ENCODE peak calls at places on chromosomes 13 and 19, in seven cellular contexts. H is cardiac fibroblast, O is adrenal gland, Y is lower leg skin, X is GM12864, K is IMR-90, E is mammary epithelial cell. T is an unnamed sample.

GRCh38 chr13:32986552-32986951 is 29.7 kb upstream of the KL start:
- DNase-seq in H (no peak), O (no peak), Y (peak; percentile 60), X (no peak), K (no peak), E (no peak), T (no peak)

GRCh38 chr19:18656337-18657086 is 19.7 kb downstream of the KLHL26 start:
- DNase-seq in H (no peak), O (peak; percentile 61), Y (no peak), X (no peak), K (no peak), E (no peak), T (no peak)

GRCh38 chr13:39051157-39051556 is 12.9 kb downstream of the NHLRC3 start:
- DNase-seq in H (peak; percentile 65), O (no peak), Y (no peak), X (no peak), K (peak; percentile 50), E (peak; percentile 22), T (peak; percentile 50)

GRCh38 chr19:12825259-12826131 is 8.9 kb downstream of the RTBDN start:
- DNase-seq in H (peak; percentile 52), O (no peak), Y (no peak), X (no peak), K (no peak), E (no peak), T (no peak)

GRCh38 chr19:47479701-47480503 is 4.1 kb downstream of the KPTN start:
- DNase-seq in H (no peak), O (no peak), Y (no peak), X (no peak), K (no peak), E (no peak), T (peak; percentile 32)

GRCh38 chr13:107117327-107118012 is 549.5 kb upstream of the ARGLU1 start:
- DNase-seq in H (no peak), O (no peak), Y (no peak), X (no peak), K (peak; percentile 50), E (no peak), T (no peak)

GRCh38 chr13:21638319-21639282 is 32.3 kb upstream of the FGF9 start:
- DNase-seq in H (peak; percentile 55), O (peak; percentile 26), Y (no peak), X (no peak), K (peak; percentile 4), E (peak; percentile 75), T (peak; percentile 49)

GRCh38 chr19:18764591-18765051 is 26.5 kb downstream of the COMP start:
- DNase-seq in H (no peak), O (no peak), Y (no peak), X (no peak), K (no peak), E (no peak), T (peak; percentile 80)

GRCh38 chr19:28489126-28489660 is 723.8 kb downstream of the UQCRFS1 start:
- DNase-seq in H (no peak), O (no peak), Y (no peak), X (no peak), K (no peak), E (no peak), T (no peak)

GRCh38 chr13:19845758-19846157 is 17.7 kb downstream of the ZMYM5 start:
- DNase-seq in H (peak; percentile 94), O (peak; percentile 43), Y (no peak), X (no peak), K (peak; percentile 99), E (peak; percentile 97), T (peak; percentile 94)

GRCh38 chr13:50449465-50449864 is 394.0 kb downstream of the DLEU7 start:
- DNase-seq in H (no peak), O (no peak), Y (no peak), X (no peak), K (no peak), E (no peak), T (no peak)

GRCh38 chr19:5030822-5031221 is 61.9 kb downstream of the KDM4B start:
- DNase-seq in H (no peak), O (no peak), Y (peak; percentile 85), X (no peak), K (no peak), E (no peak), T (no peak)

GRCh38 chr13:27535546-27535945 is 84.8 kb downstream of the LNX2 start:
- DNase-seq in H (no peak), O (no peak), Y (no peak), X (no peak), K (no peak), E (no peak), T (peak; percentile 12)

GRCh38 chr13:51731759-51732158 is 72.2 kb downstream of the DHRS12 start:
- DNase-seq in H (peak; percentile 88), O (no peak), Y (no peak), X (no peak), K (peak; percentile 54), E (no peak), T (peak; percentile 44)
- TF ChIP-seq CTCF in H (peak; percentile 50), O (peak; percentile 67), Y (no peak), X (no peak), K (peak; percentile 53), E (peak; percentile 27), T (peak; percentile 35)

DNA sequence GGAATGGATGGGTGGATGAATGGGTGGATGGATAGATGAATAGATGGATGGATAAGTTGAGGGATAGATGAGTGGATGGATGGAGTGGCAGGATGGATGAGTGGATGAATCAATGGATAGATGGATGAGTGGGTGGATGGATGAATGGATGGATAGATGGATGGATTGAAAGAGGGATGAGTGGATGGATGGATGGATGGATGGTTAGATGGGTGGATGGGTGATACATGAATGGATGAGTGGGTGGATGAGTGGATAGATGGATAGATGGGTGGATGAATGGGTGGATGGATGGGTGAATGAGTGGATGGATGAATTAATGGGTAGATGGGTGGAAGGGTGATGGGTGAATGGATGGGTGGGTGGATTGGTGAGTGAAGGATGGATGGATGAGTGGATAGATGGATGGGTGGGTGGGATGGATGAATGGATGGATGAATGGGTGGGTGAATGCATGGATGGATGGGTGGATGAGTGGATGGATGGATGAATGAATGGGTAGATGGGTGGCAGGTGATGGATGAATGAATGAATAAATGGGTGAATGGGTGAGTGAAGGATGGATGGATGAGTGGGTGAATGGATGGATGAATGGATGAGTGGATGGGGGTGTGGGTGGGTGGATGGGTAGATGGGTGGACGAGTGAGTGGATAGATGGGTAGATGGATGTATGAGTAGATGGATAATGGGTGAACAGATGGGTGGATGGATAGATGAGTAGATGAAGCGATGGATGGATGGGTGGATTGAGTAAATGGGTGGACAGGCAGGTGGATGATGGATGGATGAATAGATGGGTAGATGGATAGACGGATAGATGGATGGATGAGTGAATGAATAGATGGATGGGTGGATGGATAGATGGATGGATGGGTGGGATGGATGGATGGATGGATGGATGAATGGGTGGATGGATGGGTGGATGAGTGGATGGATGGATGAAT is 17.7 kb downstream of the GNA15 start:
- DNase-seq in H (no peak), O (no peak), Y (no peak), X (no peak), K (no peak), E (no peak), T (no peak)
- TF ChIP-seq CTCF in H (no peak), O (no peak), Y (no peak), X (no peak), K (no peak), E (no peak), T (no peak)

GRCh38 chr19:56118666-56119584 is 2.2 kb downstream of the ZNF787 start:
- DNase-seq in H (no peak), O (peak; percentile 88), Y (no peak), X (no peak), K (no peak), E (no peak), T (no peak)

GRCh38 chr19:56117889-56118288 is 3.2 kb downstream of the ZNF787 start:
- DNase-seq in H (no peak), O (no peak), Y (no peak), X (no peak), K (no peak), E (no peak), T (no peak)

GRCh38 chr19:56116606-56117005 is 4.5 kb downstream of the ZNF787 start:
- DNase-seq in H (no peak), O (no peak), Y (no peak), X (no peak), K (no peak), E (no peak), T (no peak)

GRCh38 chr19:56115490-56115889 is 5.6 kb downstream of the ZNF787 start:
- DNase-seq in H (no peak), O (no peak), Y (no peak), X (no peak), K (no peak), E (no peak), T (no peak)

DNA sequence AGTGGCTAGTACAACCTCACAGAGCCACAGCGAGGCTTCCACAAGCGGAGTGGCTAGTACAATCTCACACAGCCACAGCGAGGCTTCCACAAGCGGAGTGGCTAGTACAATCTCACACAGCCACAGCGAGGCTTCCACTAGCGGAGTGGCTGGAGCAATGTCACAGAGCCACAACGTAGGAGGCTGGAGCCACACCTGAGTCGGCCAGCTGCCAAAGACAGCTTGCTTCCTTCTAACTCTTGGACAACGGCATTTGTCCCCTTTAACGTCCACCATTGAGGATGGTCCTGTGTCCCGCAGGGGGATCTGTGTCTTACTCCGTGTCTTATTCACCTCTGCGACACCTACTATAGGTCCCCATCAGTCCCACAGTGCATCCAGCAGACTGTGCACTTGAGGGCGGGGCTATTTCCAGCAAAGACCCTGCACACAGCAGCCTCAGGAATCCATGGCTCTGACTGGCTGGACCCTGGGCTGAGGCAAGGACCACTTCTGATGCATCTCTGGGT is 3.7 kb downstream of the ZNF787 start:
- DNase-seq in H (no peak), O (no peak), Y (no peak), X (no peak), K (no peak), E (no peak), T (no peak)
- TF ChIP-seq CTCF in H (no peak), O (no peak), Y (no peak), X (no peak), K (no peak), E (no peak), T (no peak)

GRCh38 chr19:31555634-31556215 is 206.5 kb upstream of the TSHZ3 start:
- DNase-seq in H (no peak), O (no peak), Y (no peak), X (no peak), K (no peak), E (no peak), T (no peak)
- TF ChIP-seq CTCF in H (no peak), O (no peak), Y (no peak), X (no peak), K (no peak), E (no peak), T (no peak)

GRCh38 chr13:40458283-40459031 is 208.0 kb downstream of the FOXO1 start:
- DNase-seq in H (no peak), O (no peak), Y (no peak), X (no peak), K (no peak), E (no peak), T (no peak)
- TF ChIP-seq CTCF in H (no peak), O (no peak), Y (no peak), X (no peak), K (no peak), E (no peak), T (no peak)